ENCODE peak calls at places on chromosomes 6 and 20, in eight cellular contexts. R, A, F, M, T, Q, H and B are unnamed samples.
A peak's percentile ranks its signal among the peaks of the same experiment; 100 is the strongest.

GRCh38 chr6:31765910-31766794 is 3.7 kb downstream of the SAPCD1 start:
- DNase-seq in M (no peak), Q (peak; percentile 35), H (no peak), F (no peak), A (no peak), R (no peak), T (no peak), B (no peak)

GRCh38 chr6:39453236-39453635 is 130.7 kb upstream of the KCNK16 start:
- DNase-seq in R (no peak), M (no peak), T (no peak), F (no peak), Q (no peak), A (no peak), H (no peak), B (no peak)

GRCh38 chr6:122620902-122621301 is 10.7 kb downstream of the PKIB start:
- DNase-seq in M (no peak), H (no peak), A (no peak), Q (no peak), F (no peak), T (no peak), R (no peak), B (no peak)

GRCh38 chr6:13331516-13332348 is 3.4 kb upstream of the TBC1D7 start:
- DNase-seq in R (no peak), H (no peak), Q (no peak), T (no peak), F (no peak), A (no peak), M (peak; percentile 42), B (no peak)

GRCh38 chr20:62022575-62023139 is 43.0 kb downstream of the TAF4 start:
- DNase-seq in R (no peak), A (no peak), T (no peak), Q (no peak), H (no peak), F (no peak), M (no peak), B (no peak)

GRCh38 chr6:3782876-3783832 is 31.6 kb upstream of the PXDC1 start:
- DNase-seq in A (no peak), F (no peak), H (no peak), Q (no peak), R (peak; percentile 76), M (no peak), T (no peak), B (no peak)

GRCh38 chr20:41086402-41087324 is 50.7 kb upstream of the PLCG1 start:
- DNase-seq in Q (no peak), A (no peak), F (no peak), T (no peak), M (no peak), R (no peak), H (no peak), B (no peak)

GRCh38 chr6:90350689-90351554 is 54.3 kb upstream of the BACH2 start:
- DNase-seq in A (no peak), R (no peak), T (no peak), M (peak; percentile 83), H (no peak), Q (no peak), F (no peak), B (no peak)

GRCh38 chr20:18165553-18165952 is 27.9 kb downstream of the KAT14 start:
- DNase-seq in Q (no peak), T (no peak), R (no peak), A (no peak), F (no peak), H (no peak), M (no peak), B (no peak)

GRCh38 chr6:163128324-163128723 is 286.2 kb upstream of the QKI start:
- DNase-seq in T (no peak), R (no peak), A (no peak), M (no peak), H (no peak), Q (no peak), F (no peak), B (no peak)

GRCh38 chr6:71326611-71327010 is 38.0 kb downstream of the OGFRL1 start:
- DNase-seq in R (no peak), H (no peak), M (no peak), T (no peak), A (no peak), Q (no peak), F (no peak), B (no peak)

GRCh38 chr20:43949741-43950618 is 35.3 kb downstream of the TOX2 start:
- DNase-seq in F (peak; percentile 59), T (peak; percentile 42), H (peak; percentile 28), A (peak; percentile 52), R (no peak), M (peak; percentile 68), Q (no peak), B (no peak)

GRCh38 chr6:113147544-113147943 is 709.6 kb upstream of the MARCKS start:
- DNase-seq in H (no peak), Q (no peak), M (no peak), T (no peak), F (no peak), R (no peak), A (no peak), B (no peak)

GRCh38 chr20:13041574-13042457 is 33.0 kb downstream of the SPTLC3 start:
- DNase-seq in H (no peak), F (no peak), T (no peak), Q (no peak), R (no peak), A (no peak), M (no peak), B (no peak)

GRCh38 chr6:15804461-15804784 is 141.6 kb upstream of the DTNBP1 start:
- DNase-seq in A (no peak), M (no peak), Q (no peak), R (no peak), F (no peak), T (no peak), H (no peak), B (no peak)

GRCh38 chr6:134741193-134741521 is 208.7 kb downstream of the ALDH8A1 start:
- DNase-seq in T (no peak), Q (peak; percentile 32), R (no peak), M (no peak), F (no peak), H (no peak), A (no peak), B (no peak)

GRCh38 chr20:54023406-54023805 is 47.0 kb downstream of the BCAS1 start:
- DNase-seq in R (no peak), T (no peak), A (no peak), M (no peak), Q (no peak), F (no peak), H (no peak), B (no peak)

GRCh38 chr20:32634041-32634805 is 39.5 kb downstream of the C20orf203 start:
- DNase-seq in Q (no peak), T (no peak), F (no peak), M (no peak), R (no peak), H (no peak), A (no peak), B (no peak)

DNA sequence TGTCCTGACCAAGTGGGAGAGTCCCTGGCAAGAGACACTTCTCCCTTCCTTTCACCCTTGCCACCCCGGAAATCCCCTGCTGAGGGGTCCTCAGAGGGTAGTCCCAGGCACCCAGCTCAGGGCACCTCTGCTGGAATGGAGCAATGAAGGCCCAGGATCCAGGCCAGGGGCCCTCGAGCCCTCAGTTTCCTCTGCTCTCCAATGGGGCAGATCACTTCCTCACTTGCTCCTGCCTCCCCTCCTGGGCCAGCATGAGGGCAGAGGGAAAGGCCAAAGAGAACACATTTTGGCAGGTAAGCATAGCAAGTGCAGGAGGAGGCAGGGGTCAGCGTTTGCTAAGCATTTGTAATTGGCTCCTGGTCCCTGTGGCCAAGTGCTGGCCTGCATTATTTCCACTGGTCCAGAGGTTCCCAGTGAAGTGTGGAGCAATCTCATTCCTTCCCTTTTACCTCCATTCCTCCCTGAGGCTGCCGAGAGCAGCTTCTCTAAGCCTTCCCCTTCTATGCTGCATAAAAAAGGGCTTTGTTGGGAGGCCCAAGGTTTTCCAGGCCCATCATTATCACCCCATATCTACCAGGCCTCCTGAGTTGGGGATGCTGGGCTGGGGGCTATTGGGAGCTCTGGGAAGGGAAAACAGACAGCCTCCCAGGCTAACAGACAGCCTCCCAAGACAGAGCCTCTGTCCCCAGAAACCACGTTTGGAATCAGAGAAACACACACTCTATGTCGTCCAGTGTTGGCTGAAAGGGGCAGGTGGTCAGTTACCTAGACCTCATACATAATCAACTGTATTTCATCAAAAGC is 28.8 kb upstream of the VEGFA start:
- DNase-seq in A (no peak), R (peak; percentile 34), H (no peak), T (no peak), Q (no peak), F (no peak), M (no peak), B (peak; percentile 70)
- H3K4me1 ChIP-seq in A (peaks cover 12% of the 10 kb centered on the region), R (no peaks in the 10 kb centered on the region), H (peaks cover 4% of the 10 kb centered on the region), T (no peaks in the 10 kb centered on the region), Q (peaks cover 32% of the 10 kb centered on the region), F (peaks cover 16% of the 10 kb centered on the region), M (no peaks in the 10 kb centered on the region), B (peaks cover 4% of the 10 kb centered on the region)

DNA sequence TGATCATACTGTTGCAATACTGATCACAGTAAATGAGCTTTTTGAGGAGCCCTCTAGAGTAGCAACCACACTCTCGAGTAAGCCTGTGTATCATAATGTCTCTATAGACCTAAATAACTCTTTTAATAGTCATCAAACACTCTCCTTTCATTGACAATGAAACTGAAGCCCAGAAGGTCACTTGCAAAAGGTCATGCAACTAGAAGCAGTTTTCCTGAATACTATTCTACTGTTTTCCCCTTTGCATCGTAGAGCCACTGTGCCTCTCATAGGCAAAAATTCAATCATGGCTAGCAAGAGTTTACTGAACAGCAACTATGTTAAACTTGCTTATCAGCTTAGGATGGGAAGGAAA is 105.3 kb downstream of the HIVEP2 start:
- DNase-seq in F (no peak), Q (no peak), A (no peak), H (no peak), R (no peak), M (no peak), T (no peak), B (no peak)
- H3K4me1 ChIP-seq in F (peaks cover 6% of the 10 kb centered on the region), Q (peaks cover 1% of the 10 kb centered on the region), A (peaks cover 63% of the 10 kb centered on the region), H (peaks cover 2% of the 10 kb centered on the region), R (no peaks in the 10 kb centered on the region), M (peaks cover 53% of the 10 kb centered on the region), T (peaks cover 32% of the 10 kb centered on the region), B (peaks cover 29% of the 10 kb centered on the region)

DNA sequence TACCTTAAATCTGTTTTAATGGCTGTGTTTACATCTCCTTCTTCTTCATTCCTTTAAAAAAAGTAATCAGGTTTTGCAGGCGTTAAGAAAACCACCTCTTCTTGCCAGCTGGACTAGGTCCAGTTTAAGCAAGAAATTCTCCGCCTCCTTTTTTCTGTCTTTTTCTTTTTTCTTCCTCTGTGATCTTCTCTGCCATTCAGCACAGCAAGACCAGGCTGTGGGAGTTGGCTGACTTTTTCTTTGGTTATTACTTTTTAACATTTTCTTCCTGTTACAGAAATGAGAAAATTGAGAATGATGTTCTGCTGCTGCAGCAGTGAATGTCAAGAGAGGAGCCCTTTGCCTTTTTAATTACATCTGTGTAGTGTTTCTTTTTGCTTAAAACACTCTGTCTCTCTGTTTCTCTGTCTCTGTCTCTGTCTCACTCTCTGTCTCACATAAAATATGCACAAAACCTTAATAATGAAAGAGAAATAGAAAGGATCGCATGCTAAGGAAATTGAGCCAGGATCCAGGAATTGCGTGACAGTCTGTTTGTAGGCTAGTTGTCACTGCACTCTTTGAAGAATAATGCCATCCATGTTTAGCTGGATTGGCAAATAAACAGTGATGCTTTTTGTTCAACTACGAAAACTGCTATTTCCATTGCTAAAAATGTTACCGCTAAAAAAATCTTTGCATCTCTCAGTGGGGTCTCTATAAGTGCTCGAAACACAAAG is 103.1 kb upstream of the SUPT3H start:
- DNase-seq in A (no peak), M (no peak), Q (no peak), R (no peak), T (no peak), H (no peak), F (no peak), B (no peak)
- H3K4me1 ChIP-seq in A (peaks cover 40% of the 10 kb centered on the region), M (no peaks in the 10 kb centered on the region), Q (peaks cover 12% of the 10 kb centered on the region), R (no peaks in the 10 kb centered on the region), T (no peaks in the 10 kb centered on the region), H (no peaks in the 10 kb centered on the region), F (peaks cover 19% of the 10 kb centered on the region), B (peaks cover 19% of the 10 kb centered on the region)

GRCh38 chr6:17965397-17965796 is 22.0 kb downstream of the KIF13A start:
- DNase-seq in H (no peak), R (no peak), Q (no peak), F (no peak), T (no peak), A (no peak), M (no peak), B (no peak)
- H3K4me1 ChIP-seq in H (peaks cover 27% of the 10 kb centered on the region), R (no peaks in the 10 kb centered on the region), Q (peaks cover under 1% of the 10 kb centered on the region), F (peaks cover 14% of the 10 kb centered on the region), T (peaks cover 39% of the 10 kb centered on the region), A (peaks cover 50% of the 10 kb centered on the region), M (no peaks in the 10 kb centered on the region), B (peaks cover 42% of the 10 kb centered on the region)